ENCODE peak calls at places on chromosomes 3 and 15, in nine cellular contexts. U is GM23338; Z is activated naive CD4-positive, alpha-beta T cell; A is mammary epithelial cell; H is activated CD8-positive, alpha-beta memory T cell treated with anti-CD3 and anti-CD28 coated beads for 1 hour; T is effector memory CD8-positive, alpha-beta T cell; K is HCT116; R is stimulated activated CD4-positive, alpha-beta T cell treated with anti-CD3 and anti-CD28 coated beads, Interleukin-2, amount 100 ng/mL, for 48 hours; Y is HTR-8/SVneo. G is an unnamed sample.

GRCh38 chr3:14716593-14716992 is 41.7 kb downstream of the C3orf20 start:
- DNase-seq in H (no peak), U (no peak), R (no peak), K (no peak), T (no peak), Z (no peak), A (peak), Y (no peak), G (peak)

GRCh38 chr15:85649372-85649771 is 145.4 kb downstream of the KLHL25 start:
- DNase-seq in U (no peak), A (peak), Z (no peak), R (no peak), H (no peak), Y (peak), T (no peak), K (no peak), G (no peak)

GRCh38 chr3:72574144-72574543 is 274.1 kb downstream of the SHQ1 start:
- DNase-seq in Y (no peak), K (no peak), R (no peak), U (no peak), A (no peak), T (no peak), Z (no peak), H (no peak), G (no peak)

GRCh38 chr3:159654183-159655134 is 334.2 kb upstream of the IL12A start:
- DNase-seq in K (no peak), U (no peak), T (no peak), Y (no peak), Z (no peak), R (no peak), H (no peak), A (no peak), G (no peak)

GRCh38 chr3:23720885-23721284 is 84.9 kb upstream of the UBE2E1 start:
- DNase-seq in K (no peak), H (no peak), A (peak), U (no peak), Y (no peak), R (no peak), Z (no peak), T (no peak), G (no peak)

GRCh38 chr3:45940004-45940780 is 3.1 kb upstream of the CXCR6 start:
- DNase-seq in H (no peak), R (no peak), T (no peak), Z (no peak), K (no peak), U (peak), Y (no peak), A (no peak), G (no peak)

GRCh38 chr3:52831500-52832301 is 1.2 kb upstream of the ITIH4 start:
- DNase-seq in A (peak), T (no peak), Y (peak), R (no peak), K (peak), H (no peak), Z (no peak), U (no peak), G (peak)

GRCh38 chr3:105093853-105094252 is 272.9 kb upstream of the ALCAM start:
- DNase-seq in K (no peak), H (no peak), U (no peak), Z (no peak), T (no peak), A (no peak), R (no peak), Y (no peak), G (no peak)

GRCh38 chr3:71896751-71897150 is 111.8 kb upstream of the PROK2 start:
- DNase-seq in K (no peak), Y (no peak), R (no peak), Z (no peak), A (peak), H (no peak), U (no peak), T (no peak), G (no peak)

GRCh38 chr15:85865070-85865684 is 70.5 kb upstream of the KLHL25 start:
- DNase-seq in Y (peak), R (no peak), H (no peak), T (no peak), K (peak), Z (no peak), U (peak), A (no peak), G (peak)

GRCh38 chr3:66270314-66270713 is 49.5 kb downstream of the SLC25A26 start:
- DNase-seq in H (no peak), U (no peak), T (no peak), A (no peak), Y (no peak), Z (no peak), R (no peak), K (no peak), G (no peak)

GRCh38 chr3:75260-75659 is 121.3 kb upstream of the CHL1 start:
- DNase-seq in A (no peak), U (no peak), K (no peak), Z (no peak), H (no peak), R (no peak), T (no peak), Y (no peak), G (peak)

GRCh38 chr3:10594915-10595314 is 89.5 kb upstream of the ATP2B2 start:
- DNase-seq in K (peak), Z (peak), A (peak), Y (peak), T (peak), U (peak), R (peak), H (peak), G (peak)

GRCh38 chr3:72186485-72186864 is 401.5 kb upstream of the PROK2 start:
- DNase-seq in R (no peak), U (no peak), K (no peak), A (peak), H (no peak), Z (no peak), T (no peak), Y (no peak), G (no peak)

GRCh38 chr3:11288021-11288491 is 15.9 kb downstream of the ATG7 start:
- DNase-seq in Z (no peak), H (no peak), A (peak), U (no peak), R (no peak), K (no peak), Y (no peak), T (no peak), G (no peak)

GRCh38 chr3:109773006-109773405 is 435.7 kb upstream of the DPPA4 start:
- DNase-seq in K (no peak), R (no peak), Z (no peak), T (no peak), U (no peak), H (no peak), Y (no peak), A (no peak), G (no peak)

GRCh38 chr15:32716960-32717289 is 879 bp upstream of the GREM1 start:
- DNase-seq in R (no peak), A (no peak), T (no peak), Y (no peak), Z (no peak), K (no peak), H (no peak), U (no peak), G (no peak)

GRCh38 chr15:41892621-41893421 is 1.0 kb downstream of the SPTBN5 start:
- DNase-seq in T (peak), K (no peak), U (no peak), Y (no peak), H (no peak), A (peak), Z (peak), R (no peak), G (peak)

GRCh38 chr3:112038863-112039262 is 4.3 kb downstream of the TMPRSS7 start:
- DNase-seq in H (no peak), K (no peak), Y (no peak), R (no peak), A (peak), T (no peak), U (no peak), Z (no peak), G (peak)

GRCh38 chr3:23055733-23056376 is 147.3 kb upstream of the UBE2E2 start:
- DNase-seq in H (no peak), T (no peak), Y (peak), Z (no peak), A (peak), K (no peak), R (no peak), U (no peak), G (peak)

GRCh38 chr15:91515188-91515754 is 338.2 kb upstream of the SLCO3A1 start:
- DNase-seq in T (no peak), R (no peak), H (no peak), K (no peak), A (peak), Y (no peak), Z (no peak), U (no peak), G (no peak)

GRCh38 chr3:135907422-135908165 is 57.9 kb upstream of the PPP2R3A start:
- DNase-seq in A (peak), H (no peak), Z (no peak), K (no peak), Y (no peak), R (no peak), U (no peak), T (no peak), G (no peak)

GRCh38 chr3:32177702-32178198 is 60.7 kb upstream of the CMTM8 start:
- DNase-seq in U (peak), R (peak), Z (no peak), T (peak), H (peak), K (peak), Y (peak), A (peak), G (peak)